ENCODE peak calls at places on chromosomes 3 and 15, in seven cellular contexts. One of them, this sample, is unnamed.

GRCh38 chr15:94168250-94168649 is 63.1 kb upstream of the MCTP2 start:
- DNase-seq in T-helper 22 cell: no peak
- DNase-seq in NCI-H1694 treated with DMSO at 0.1 percent for 48 hours: no peak
- DNase-seq in GM10248: peak; percentile 21
- DNase-seq in right lobe of liver: no peak
- DNase-seq in iPS-NIHi11: peak; percentile 35
- DNase-seq in CD8-positive, alpha-beta T cell: no peak
- DNase-seq in this sample: no peak

GRCh38 chr3:30743086-30743619 is 136.8 kb downstream of the TGFBR2 start:
- DNase-seq in T-helper 22 cell: no peak
- DNase-seq in NCI-H1694 treated with DMSO at 0.1 percent for 48 hours: no peak
- DNase-seq in GM10248: no peak
- DNase-seq in right lobe of liver: no peak
- DNase-seq in iPS-NIHi11: no peak
- DNase-seq in CD8-positive, alpha-beta T cell: no peak
- DNase-seq in this sample: no peak

GRCh38 chr3:191330309-191330712 is at the start of gene UTS2B:
- DNase-seq in T-helper 22 cell: no peak
- DNase-seq in NCI-H1694 treated with DMSO at 0.1 percent for 48 hours: peak; percentile 13
- DNase-seq in GM10248: no peak
- DNase-seq in right lobe of liver: no peak
- DNase-seq in iPS-NIHi11: no peak
- DNase-seq in CD8-positive, alpha-beta T cell: no peak
- DNase-seq in this sample: no peak

GRCh38 chr15:80234883-80235282 is 17.1 kb downstream of the CTXND1 start:
- DNase-seq in T-helper 22 cell: no peak
- DNase-seq in NCI-H1694 treated with DMSO at 0.1 percent for 48 hours: no peak
- DNase-seq in GM10248: peak; percentile 61
- DNase-seq in right lobe of liver: peak; percentile 42
- DNase-seq in iPS-NIHi11: peak; percentile 66
- DNase-seq in CD8-positive, alpha-beta T cell: peak; percentile 11
- DNase-seq in this sample: no peak

GRCh38 chr3:126078866-126079265 is 5.1 kb downstream of the SLC41A3 start:
- DNase-seq in T-helper 22 cell: no peak
- DNase-seq in NCI-H1694 treated with DMSO at 0.1 percent for 48 hours: no peak
- DNase-seq in GM10248: no peak
- DNase-seq in right lobe of liver: no peak
- DNase-seq in iPS-NIHi11: no peak
- DNase-seq in CD8-positive, alpha-beta T cell: no peak
- DNase-seq in this sample: no peak

GRCh38 chr15:80403712-80404056 is 498 bp upstream of the ARNT2 start:
- DNase-seq in T-helper 22 cell: no peak
- DNase-seq in NCI-H1694 treated with DMSO at 0.1 percent for 48 hours: no peak
- DNase-seq in GM10248: no peak
- DNase-seq in right lobe of liver: no peak
- DNase-seq in iPS-NIHi11: peak; percentile 73
- DNase-seq in CD8-positive, alpha-beta T cell: no peak
- DNase-seq in this sample: no peak

GRCh38 chr15:73926191-73927002 is at the start of gene LOXL1:
- DNase-seq in T-helper 22 cell: no peak
- DNase-seq in NCI-H1694 treated with DMSO at 0.1 percent for 48 hours: no peak
- DNase-seq in GM10248: no peak
- DNase-seq in right lobe of liver: peak; percentile 33
- DNase-seq in iPS-NIHi11: peak; percentile 88
- DNase-seq in CD8-positive, alpha-beta T cell: no peak
- DNase-seq in this sample: peak; percentile 30

GRCh38 chr3:188662214-188662613 is 508.3 kb downstream of the LPP start:
- DNase-seq in T-helper 22 cell: no peak
- DNase-seq in NCI-H1694 treated with DMSO at 0.1 percent for 48 hours: no peak
- DNase-seq in GM10248: no peak
- DNase-seq in right lobe of liver: no peak
- DNase-seq in iPS-NIHi11: no peak
- DNase-seq in CD8-positive, alpha-beta T cell: no peak
- DNase-seq in this sample: no peak

GRCh38 chr3:177554900-177555759 is 357.8 kb upstream of the TBL1XR1 start:
- DNase-seq in T-helper 22 cell: no peak
- DNase-seq in NCI-H1694 treated with DMSO at 0.1 percent for 48 hours: no peak
- DNase-seq in GM10248: no peak
- DNase-seq in right lobe of liver: no peak
- DNase-seq in iPS-NIHi11: peak; percentile 32
- DNase-seq in CD8-positive, alpha-beta T cell: no peak
- DNase-seq in this sample: no peak

GRCh38 chr3:97863025-97863424 is 41.2 kb downstream of the CRYBG3 start:
- DNase-seq in T-helper 22 cell: no peak
- DNase-seq in NCI-H1694 treated with DMSO at 0.1 percent for 48 hours: no peak
- DNase-seq in GM10248: no peak
- DNase-seq in right lobe of liver: no peak
- DNase-seq in iPS-NIHi11: no peak
- DNase-seq in CD8-positive, alpha-beta T cell: no peak
- DNase-seq in this sample: no peak

GRCh38 chr15:39434751-39435238 is 146.1 kb upstream of the THBS1 start:
- DNase-seq in T-helper 22 cell: no peak
- DNase-seq in NCI-H1694 treated with DMSO at 0.1 percent for 48 hours: no peak
- DNase-seq in GM10248: no peak
- DNase-seq in right lobe of liver: no peak
- DNase-seq in iPS-NIHi11: no peak
- DNase-seq in CD8-positive, alpha-beta T cell: no peak
- DNase-seq in this sample: no peak

GRCh38 chr15:63482874-63483323 is 21.5 kb upstream of the USP3 start:
- DNase-seq in T-helper 22 cell: no peak
- DNase-seq in NCI-H1694 treated with DMSO at 0.1 percent for 48 hours: no peak
- DNase-seq in GM10248: no peak
- DNase-seq in right lobe of liver: no peak
- DNase-seq in iPS-NIHi11: no peak
- DNase-seq in CD8-positive, alpha-beta T cell: no peak
- DNase-seq in this sample: no peak

GRCh38 chr15:60520041-60520824 is 41.3 kb upstream of the ICE2 start:
- DNase-seq in T-helper 22 cell: no peak
- DNase-seq in NCI-H1694 treated with DMSO at 0.1 percent for 48 hours: no peak
- DNase-seq in GM10248: no peak
- DNase-seq in right lobe of liver: no peak
- DNase-seq in iPS-NIHi11: no peak
- DNase-seq in CD8-positive, alpha-beta T cell: no peak
- DNase-seq in this sample: no peak

GRCh38 chr15:63466378-63467192 is 37.8 kb upstream of the USP3 start:
- DNase-seq in T-helper 22 cell: peak; percentile 21
- DNase-seq in NCI-H1694 treated with DMSO at 0.1 percent for 48 hours: peak; percentile 57
- DNase-seq in GM10248: peak; percentile 82
- DNase-seq in right lobe of liver: peak; percentile 56
- DNase-seq in iPS-NIHi11: peak; percentile 81
- DNase-seq in CD8-positive, alpha-beta T cell: no peak
- DNase-seq in this sample: peak; percentile 17